ENCODE peak calls at places on chromosomes 3 and 15, in four cellular contexts. One of them, this sample, is unnamed. For H3K4me1, the result is how much of the 10 kb centered on the place peaks cover.

GRCh38 chr3:54531741-54532140 is 396.1 kb downstream of the LRTM1 start:
- DNase-seq in HCT116: no peak
- DNase-seq in mammary epithelial cell: no peak
- DNase-seq in pancreas: no peak
- DNase-seq in this sample: no peak

GRCh38 chr3:132062535-132062934 is 27.7 kb upstream of the CPNE4 start:
- DNase-seq in HCT116: no peak
- DNase-seq in mammary epithelial cell: peak
- DNase-seq in pancreas: no peak
- DNase-seq in this sample: no peak

GRCh38 chr3:153055217-153055616 is 106.8 kb upstream of the RAP2B start:
- DNase-seq in mammary epithelial cell: no peak
- DNase-seq in HCT116: no peak
- DNase-seq in pancreas: no peak
- DNase-seq in this sample: no peak

GRCh38 chr15:66805207-66805975 is 103.4 kb downstream of the SMAD6 start:
- DNase-seq in mammary epithelial cell: no peak
- DNase-seq in pancreas: no peak
- DNase-seq in HCT116: no peak
- DNase-seq in this sample: no peak

GRCh38 chr15:41544650-41545015 is 576 bp upstream of the RPAP1 start:
- DNase-seq in mammary epithelial cell: no peak
- DNase-seq in HCT116: no peak
- DNase-seq in pancreas: no peak
- DNase-seq in this sample: peak

GRCh38 chr15:21267231-21267630 is 173.1 kb downstream of the POTEB3 start:
- DNase-seq in mammary epithelial cell: no peak
- DNase-seq in pancreas: no peak
- DNase-seq in HCT116: no peak
- DNase-seq in this sample: no peak

GRCh38 chr15:58518626-58519025 is 86.8 kb downstream of the LIPC start:
- DNase-seq in pancreas: no peak
- DNase-seq in HCT116: no peak
- DNase-seq in mammary epithelial cell: no peak
- DNase-seq in this sample: no peak

GRCh38 chr3:196967412-196968232 is 1.0 kb downstream of the PIGZ start:
- DNase-seq in pancreas: no peak
- DNase-seq in HCT116: no peak
- DNase-seq in mammary epithelial cell: no peak
- DNase-seq in this sample: no peak

GRCh38 chr3:90007786-90008499 is 900.5 kb downstream of the EPHA3 start:
- DNase-seq in pancreas: no peak
- DNase-seq in mammary epithelial cell: no peak
- DNase-seq in HCT116: no peak
- DNase-seq in this sample: no peak

GRCh38 chr15:63672369-63672768 is 75.2 kb downstream of the FBXL22 start:
- DNase-seq in HCT116: no peak
- DNase-seq in pancreas: no peak
- DNase-seq in mammary epithelial cell: no peak
- DNase-seq in this sample: no peak

GRCh38 chr3:186284661-186285060 is 77.4 kb downstream of the DGKG start:
- DNase-seq in mammary epithelial cell: no peak
- DNase-seq in pancreas: no peak
- DNase-seq in HCT116: no peak
- DNase-seq in this sample: no peak

GRCh38 chr3:66256806-66257205 is 36.0 kb downstream of the SLC25A26 start:
- DNase-seq in mammary epithelial cell: no peak
- DNase-seq in pancreas: no peak
- DNase-seq in HCT116: no peak
- DNase-seq in this sample: no peak
- H3K27ac ChIP-seq in mammary epithelial cell: no peak
- H3K27ac ChIP-seq in pancreas: no peak
- H3K27ac ChIP-seq in HCT116: no peak
- H3K27ac ChIP-seq in this sample: no peak

GRCh38 chr3:4982773-4983738 is 3.8 kb downstream of the BHLHE40 start:
- DNase-seq in mammary epithelial cell: peak
- DNase-seq in pancreas: peak
- DNase-seq in HCT116: no peak
- DNase-seq in this sample: peak
- H3K4me1 ChIP-seq in mammary epithelial cell: under half
- H3K4me1 ChIP-seq in pancreas: under half
- H3K4me1 ChIP-seq in HCT116: half or more
- H3K4me1 ChIP-seq in this sample: under half

GRCh38 chr3:127304121-127304744 is 16.4 kb upstream of the PRR20G start:
- DNase-seq in HCT116: peak
- DNase-seq in mammary epithelial cell: peak
- DNase-seq in pancreas: peak
- DNase-seq in this sample: no peak
- TF ChIP-seq CTCF in HCT116: peak
- TF ChIP-seq CTCF in mammary epithelial cell: no peak
- TF ChIP-seq CTCF in pancreas: no peak
- TF ChIP-seq CTCF in this sample: no peak

GRCh38 chr3:40452562-40452875 is 4.6 kb upstream of the RPL14 start:
- DNase-seq in mammary epithelial cell: no peak
- DNase-seq in HCT116: no peak
- DNase-seq in pancreas: no peak
- DNase-seq in this sample: no peak
- H3K27ac ChIP-seq in mammary epithelial cell: peak
- H3K27ac ChIP-seq in HCT116: peak
- H3K27ac ChIP-seq in pancreas: peak
- H3K27ac ChIP-seq in this sample: peak

DNA sequence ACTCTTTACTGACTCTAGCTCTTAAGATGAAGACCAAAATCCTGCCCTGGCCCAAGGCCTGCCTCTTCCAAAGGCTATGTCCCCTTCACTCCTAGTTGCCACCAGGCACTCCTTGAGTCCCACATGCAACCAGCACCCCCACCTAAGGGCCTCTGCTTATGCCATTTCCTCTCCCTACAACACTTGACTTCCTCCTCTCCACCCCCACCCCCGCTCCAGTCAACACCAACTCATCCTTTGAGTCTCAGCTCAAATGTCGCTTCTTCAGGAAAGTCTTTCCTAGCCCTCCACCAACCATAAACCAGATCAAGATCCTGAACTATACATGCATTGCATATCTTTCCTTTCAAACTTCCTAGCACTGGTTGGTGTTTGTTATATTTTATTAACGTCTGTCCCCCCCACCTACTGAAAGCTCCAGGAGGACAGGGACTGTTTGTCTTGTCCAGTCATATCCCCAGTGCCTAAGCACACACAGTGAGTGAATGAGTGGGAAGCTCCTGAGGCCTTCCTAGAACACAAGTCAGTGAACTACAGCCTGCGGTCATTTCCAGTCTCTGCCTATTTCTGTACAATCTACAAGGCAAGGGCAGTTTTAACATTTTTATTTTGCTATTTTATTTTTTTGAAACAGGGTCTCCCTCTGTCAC is 7.3 kb downstream of the TBC1D2B start:
- DNase-seq in HCT116: no peak
- DNase-seq in pancreas: no peak
- DNase-seq in mammary epithelial cell: no peak
- DNase-seq in this sample: no peak
- H3K4me1 ChIP-seq in HCT116: under half
- H3K4me1 ChIP-seq in pancreas: under half
- H3K4me1 ChIP-seq in mammary epithelial cell: under half
- H3K4me1 ChIP-seq in this sample: half or more

DNA sequence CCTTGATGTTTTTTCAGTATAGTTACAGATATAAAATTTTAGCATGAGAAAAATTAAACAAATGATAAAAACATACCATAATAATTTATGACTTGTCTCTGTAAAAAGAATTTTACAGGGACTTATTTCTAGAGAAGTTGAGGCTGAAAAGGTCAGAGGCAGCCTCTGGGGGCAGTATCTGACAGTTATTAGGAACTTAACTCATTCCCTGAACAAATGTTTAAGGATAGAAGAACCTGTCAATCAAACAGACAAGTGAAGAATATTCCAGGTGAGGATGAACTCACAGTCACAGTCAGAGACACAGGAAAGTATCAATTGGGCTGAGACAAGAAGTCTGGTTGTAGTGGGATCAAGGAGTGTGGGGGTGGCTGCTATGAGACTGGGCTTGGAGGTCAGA is 7.3 kb downstream of the MYLK start:
- DNase-seq in pancreas: no peak
- DNase-seq in HCT116: no peak
- DNase-seq in mammary epithelial cell: no peak
- DNase-seq in this sample: no peak
- TF ChIP-seq CTCF in pancreas: no peak
- TF ChIP-seq CTCF in HCT116: peak
- TF ChIP-seq CTCF in mammary epithelial cell: peak
- TF ChIP-seq CTCF in this sample: no peak

DNA sequence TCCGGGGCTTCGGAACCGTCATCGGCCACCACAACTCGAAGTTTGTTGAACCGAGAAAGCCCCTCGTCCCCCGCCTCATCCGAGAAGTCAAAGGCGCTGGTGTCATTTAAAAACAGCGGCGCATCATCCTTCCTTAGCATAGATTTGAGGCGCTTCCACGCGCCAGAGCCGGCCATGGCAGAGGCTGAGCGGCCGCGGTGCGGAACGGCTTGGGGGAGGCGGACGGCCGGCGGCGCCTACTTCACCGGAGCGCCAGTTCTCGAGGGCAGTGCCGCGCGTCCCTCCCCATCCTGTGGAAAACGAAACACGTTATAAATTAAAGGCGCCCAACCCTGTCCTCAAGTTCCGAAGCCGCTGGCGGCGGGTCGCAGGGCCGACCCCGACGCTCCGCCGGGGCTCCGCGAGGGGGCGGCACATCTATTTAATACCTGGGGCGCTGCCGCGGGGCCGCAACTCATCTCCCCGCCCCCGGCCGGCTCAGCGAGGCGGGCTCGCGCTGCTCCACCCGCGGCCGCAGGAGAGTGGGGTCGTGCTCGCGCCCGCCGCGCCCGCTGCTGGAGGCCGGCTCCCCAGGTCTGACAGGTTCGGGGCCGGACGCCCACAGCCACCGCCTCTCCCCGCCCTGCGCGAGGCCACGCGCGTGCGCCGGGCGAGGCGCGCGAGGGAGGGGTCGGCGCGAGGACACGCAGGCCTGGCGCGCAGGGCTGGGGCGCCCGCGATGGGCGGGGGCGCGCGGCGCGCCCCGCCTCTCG is at the start of gene SLC30A4:
- DNase-seq in pancreas: peak
- DNase-seq in mammary epithelial cell: peak
- DNase-seq in HCT116: no peak
- DNase-seq in this sample: peak
- H3K27ac ChIP-seq in pancreas: peak
- H3K27ac ChIP-seq in mammary epithelial cell: peak
- H3K27ac ChIP-seq in HCT116: peak
- H3K27ac ChIP-seq in this sample: peak

This sample was measured in psoas muscle.